ENCODE peak calls at places on chromosomes 3 and 15, in eight cellular contexts. One of them, this sample, is unnamed.

GRCh38 chr3:38583688-38584087 is 65.8 kb downstream of the SCN5A start:
- DNase-seq in fibroblast of the aortic adventitia: no peak
- DNase-seq in fibroblast of pulmonary artery: no peak
- DNase-seq in astrocyte of the spinal cord: no peak
- DNase-seq in GM23248: no peak
- DNase-seq in CD8-positive, alpha-beta T cell: peak
- DNase-seq in mesendoderm: no peak
- DNase-seq in epithelial cell of esophagus: no peak
- DNase-seq in this sample: no peak

GRCh38 chr3:137946341-137946973 is 63.5 kb upstream of the CLDN18 start:
- DNase-seq in GM23248: peak
- DNase-seq in astrocyte of the spinal cord: peak
- DNase-seq in fibroblast of the aortic adventitia: peak
- DNase-seq in mesendoderm: peak
- DNase-seq in CD8-positive, alpha-beta T cell: peak
- DNase-seq in fibroblast of pulmonary artery: peak
- DNase-seq in epithelial cell of esophagus: peak
- DNase-seq in this sample: peak

GRCh38 chr3:132167870-132168269 is 133.1 kb upstream of the CPNE4 start:
- DNase-seq in CD8-positive, alpha-beta T cell: no peak
- DNase-seq in astrocyte of the spinal cord: no peak
- DNase-seq in epithelial cell of esophagus: no peak
- DNase-seq in fibroblast of pulmonary artery: no peak
- DNase-seq in GM23248: no peak
- DNase-seq in mesendoderm: no peak
- DNase-seq in fibroblast of the aortic adventitia: no peak
- DNase-seq in this sample: no peak

GRCh38 chr3:32166654-32167053 is 60.2 kb downstream of the GPD1L start:
- DNase-seq in fibroblast of pulmonary artery: no peak
- DNase-seq in fibroblast of the aortic adventitia: no peak
- DNase-seq in GM23248: no peak
- DNase-seq in mesendoderm: no peak
- DNase-seq in epithelial cell of esophagus: no peak
- DNase-seq in astrocyte of the spinal cord: no peak
- DNase-seq in CD8-positive, alpha-beta T cell: peak
- DNase-seq in this sample: no peak

GRCh38 chr3:47874438-47874837 is 71.5 kb downstream of the DHX30 start:
- DNase-seq in mesendoderm: no peak
- DNase-seq in CD8-positive, alpha-beta T cell: no peak
- DNase-seq in fibroblast of pulmonary artery: no peak
- DNase-seq in epithelial cell of esophagus: no peak
- DNase-seq in astrocyte of the spinal cord: no peak
- DNase-seq in fibroblast of the aortic adventitia: no peak
- DNase-seq in GM23248: no peak
- DNase-seq in this sample: no peak

GRCh38 chr3:133159498-133160475 is 121.6 kb downstream of the TMEM108 start:
- DNase-seq in GM23248: no peak
- DNase-seq in fibroblast of the aortic adventitia: no peak
- DNase-seq in epithelial cell of esophagus: no peak
- DNase-seq in fibroblast of pulmonary artery: no peak
- DNase-seq in astrocyte of the spinal cord: no peak
- DNase-seq in mesendoderm: no peak
- DNase-seq in CD8-positive, alpha-beta T cell: no peak
- DNase-seq in this sample: no peak

GRCh38 chr15:83285979-83286553 is 1.6 kb upstream of the BNC1 start:
- DNase-seq in astrocyte of the spinal cord: peak
- DNase-seq in epithelial cell of esophagus: peak
- DNase-seq in fibroblast of the aortic adventitia: peak
- DNase-seq in mesendoderm: peak
- DNase-seq in CD8-positive, alpha-beta T cell: no peak
- DNase-seq in GM23248: peak
- DNase-seq in fibroblast of pulmonary artery: peak
- DNase-seq in this sample: no peak

GRCh38 chr3:121662742-121663141 is 2.0 kb upstream of the HCLS1 start:
- DNase-seq in mesendoderm: no peak
- DNase-seq in fibroblast of pulmonary artery: no peak
- DNase-seq in CD8-positive, alpha-beta T cell: no peak
- DNase-seq in GM23248: no peak
- DNase-seq in epithelial cell of esophagus: no peak
- DNase-seq in fibroblast of the aortic adventitia: no peak
- DNase-seq in astrocyte of the spinal cord: no peak
- DNase-seq in this sample: no peak

GRCh38 chr3:32340039-32340438 is 51.6 kb upstream of the CMTM7 start:
- DNase-seq in epithelial cell of esophagus: peak
- DNase-seq in mesendoderm: peak
- DNase-seq in astrocyte of the spinal cord: peak
- DNase-seq in GM23248: peak
- DNase-seq in fibroblast of pulmonary artery: peak
- DNase-seq in CD8-positive, alpha-beta T cell: peak
- DNase-seq in fibroblast of the aortic adventitia: peak
- DNase-seq in this sample: peak

GRCh38 chr3:54134155-54134554 is 11.8 kb downstream of the CACNA2D3 start:
- DNase-seq in CD8-positive, alpha-beta T cell: no peak
- DNase-seq in fibroblast of the aortic adventitia: no peak
- DNase-seq in fibroblast of pulmonary artery: no peak
- DNase-seq in astrocyte of the spinal cord: no peak
- DNase-seq in GM23248: no peak
- DNase-seq in mesendoderm: no peak
- DNase-seq in epithelial cell of esophagus: no peak
- DNase-seq in this sample: no peak

GRCh38 chr3:30273304-30274072 is 332.9 kb upstream of the TGFBR2 start:
- DNase-seq in fibroblast of pulmonary artery: no peak
- DNase-seq in mesendoderm: no peak
- DNase-seq in epithelial cell of esophagus: no peak
- DNase-seq in CD8-positive, alpha-beta T cell: no peak
- DNase-seq in GM23248: peak
- DNase-seq in astrocyte of the spinal cord: peak
- DNase-seq in fibroblast of the aortic adventitia: no peak
- DNase-seq in this sample: peak

GRCh38 chr3:108089544-108089943 is 1.3 kb downstream of the CD47 start:
- DNase-seq in astrocyte of the spinal cord: no peak
- DNase-seq in fibroblast of the aortic adventitia: peak
- DNase-seq in CD8-positive, alpha-beta T cell: no peak
- DNase-seq in epithelial cell of esophagus: no peak
- DNase-seq in fibroblast of pulmonary artery: no peak
- DNase-seq in mesendoderm: peak
- DNase-seq in GM23248: peak
- DNase-seq in this sample: no peak
- H3K4me3 ChIP-seq in astrocyte of the spinal cord: peak
- H3K4me3 ChIP-seq in fibroblast of the aortic adventitia: peak
- H3K4me3 ChIP-seq in CD8-positive, alpha-beta T cell: peak
- H3K4me3 ChIP-seq in epithelial cell of esophagus: peak
- H3K4me3 ChIP-seq in fibroblast of pulmonary artery: peak
- H3K4me3 ChIP-seq in mesendoderm: no peak
- H3K4me3 ChIP-seq in GM23248: peak
- H3K4me3 ChIP-seq in this sample: peak

GRCh38 chr15:32722126-32722525 is 4.3 kb downstream of the GREM1 start:
- DNase-seq in GM23248: peak
- DNase-seq in astrocyte of the spinal cord: no peak
- DNase-seq in epithelial cell of esophagus: no peak
- DNase-seq in CD8-positive, alpha-beta T cell: no peak
- DNase-seq in fibroblast of pulmonary artery: no peak
- DNase-seq in mesendoderm: no peak
- DNase-seq in fibroblast of the aortic adventitia: no peak
- DNase-seq in this sample: no peak
- H3K4me3 ChIP-seq in GM23248: peak
- H3K4me3 ChIP-seq in astrocyte of the spinal cord: no peak
- H3K4me3 ChIP-seq in epithelial cell of esophagus: no peak
- H3K4me3 ChIP-seq in CD8-positive, alpha-beta T cell: no peak
- H3K4me3 ChIP-seq in fibroblast of pulmonary artery: no peak
- H3K4me3 ChIP-seq in mesendoderm: no peak
- H3K4me3 ChIP-seq in fibroblast of the aortic adventitia: peak
- H3K4me3 ChIP-seq in this sample: no peak

GRCh38 chr3:59052803-59053411 is 3.1 kb upstream of the CFAP20DC start:
- DNase-seq in fibroblast of the aortic adventitia: peak
- DNase-seq in CD8-positive, alpha-beta T cell: no peak
- DNase-seq in astrocyte of the spinal cord: peak
- DNase-seq in fibroblast of pulmonary artery: peak
- DNase-seq in GM23248: peak
- DNase-seq in mesendoderm: peak
- DNase-seq in epithelial cell of esophagus: peak
- DNase-seq in this sample: peak

GRCh38 chr3:59046839-59047238 is 3.0 kb downstream of the CFAP20DC start:
- DNase-seq in GM23248: no peak
- DNase-seq in astrocyte of the spinal cord: no peak
- DNase-seq in fibroblast of pulmonary artery: no peak
- DNase-seq in mesendoderm: no peak
- DNase-seq in epithelial cell of esophagus: peak
- DNase-seq in fibroblast of the aortic adventitia: no peak
- DNase-seq in CD8-positive, alpha-beta T cell: no peak
- DNase-seq in this sample: no peak

DNA sequence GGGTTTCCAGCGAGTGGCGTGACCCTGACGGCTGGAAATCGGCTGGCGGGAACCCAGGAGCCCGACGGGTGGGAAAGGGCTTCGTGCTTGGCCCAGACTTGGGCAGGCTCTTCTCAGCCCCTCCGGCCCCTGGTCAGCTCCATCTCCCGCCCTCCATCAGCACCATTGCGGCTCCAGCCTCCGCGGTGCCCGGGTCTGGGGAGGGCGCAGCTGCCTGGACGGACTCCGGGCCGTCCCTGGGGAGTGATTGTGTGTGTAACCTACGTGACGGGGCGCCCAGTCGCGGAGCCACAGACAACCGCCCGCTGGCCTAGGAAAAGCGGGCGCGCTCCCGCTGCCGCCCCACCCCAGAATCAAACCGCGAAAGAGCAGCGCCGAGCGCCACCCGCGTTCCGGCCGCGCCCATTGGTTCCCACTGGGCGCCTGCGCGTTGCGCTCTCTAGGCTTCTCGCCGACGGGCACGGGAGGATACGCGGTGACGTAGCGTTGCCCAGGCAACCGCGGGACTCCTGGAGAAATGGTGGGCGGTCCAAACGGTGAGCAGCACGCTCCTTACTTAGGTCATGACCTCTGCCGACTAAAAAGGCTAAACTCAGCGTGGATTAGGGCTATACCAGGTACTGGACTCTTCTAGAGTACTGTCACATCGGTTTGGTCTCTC is at the start of gene CFAP20DC:
- DNase-seq in astrocyte of the spinal cord: peak
- DNase-seq in fibroblast of pulmonary artery: peak
- DNase-seq in mesendoderm: peak
- DNase-seq in GM23248: peak
- DNase-seq in CD8-positive, alpha-beta T cell: peak
- DNase-seq in epithelial cell of esophagus: peak
- DNase-seq in fibroblast of the aortic adventitia: peak
- DNase-seq in this sample: peak
- H3K4me3 ChIP-seq in astrocyte of the spinal cord: peak
- H3K4me3 ChIP-seq in fibroblast of pulmonary artery: peak
- H3K4me3 ChIP-seq in mesendoderm: peak
- H3K4me3 ChIP-seq in GM23248: peak
- H3K4me3 ChIP-seq in CD8-positive, alpha-beta T cell: peak
- H3K4me3 ChIP-seq in epithelial cell of esophagus: peak
- H3K4me3 ChIP-seq in fibroblast of the aortic adventitia: peak
- H3K4me3 ChIP-seq in this sample: peak

DNA sequence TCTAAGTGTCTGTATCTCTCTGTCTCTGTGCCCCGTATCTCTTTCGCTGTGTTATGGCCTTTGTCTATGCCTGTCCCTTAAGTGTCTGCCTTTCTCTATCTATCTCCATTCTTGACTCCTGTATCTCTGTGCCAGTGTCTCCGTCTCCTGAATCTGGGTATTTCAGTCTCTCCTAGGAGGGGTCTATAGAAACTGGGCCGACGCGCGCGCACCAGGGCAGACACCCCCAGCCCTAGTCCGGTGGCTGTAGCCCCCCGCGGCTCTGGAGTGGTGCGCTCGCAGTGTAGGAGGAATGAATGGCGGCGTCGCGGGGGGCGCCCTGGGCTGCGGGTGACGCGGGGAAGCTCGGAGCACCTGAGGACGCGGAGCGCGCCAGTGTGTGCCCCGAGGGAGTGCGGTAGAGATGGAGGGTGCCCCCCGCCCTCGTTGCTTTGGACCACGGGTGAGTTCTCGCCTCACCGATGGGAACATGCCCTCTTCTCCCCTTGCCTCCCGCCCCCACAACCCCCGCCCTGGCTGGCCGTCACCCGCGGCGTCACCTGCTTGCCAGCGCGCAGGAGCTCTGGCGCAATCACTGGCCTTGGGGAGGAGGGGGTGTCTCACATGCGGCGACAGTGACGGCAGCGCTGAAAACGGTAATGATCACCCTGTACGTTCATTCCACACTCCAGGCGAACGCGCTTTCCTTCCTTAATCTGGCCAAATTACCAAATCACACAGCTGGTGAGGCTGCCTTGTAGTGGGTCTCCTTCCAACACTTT is 993 bp upstream of the CAMK2N2 start:
- DNase-seq in fibroblast of pulmonary artery: peak
- DNase-seq in epithelial cell of esophagus: peak
- DNase-seq in GM23248: peak
- DNase-seq in astrocyte of the spinal cord: no peak
- DNase-seq in CD8-positive, alpha-beta T cell: no peak
- DNase-seq in fibroblast of the aortic adventitia: no peak
- DNase-seq in mesendoderm: peak
- DNase-seq in this sample: no peak
- H3K4me3 ChIP-seq in fibroblast of pulmonary artery: peak
- H3K4me3 ChIP-seq in epithelial cell of esophagus: peak
- H3K4me3 ChIP-seq in GM23248: peak
- H3K4me3 ChIP-seq in astrocyte of the spinal cord: peak
- H3K4me3 ChIP-seq in CD8-positive, alpha-beta T cell: peak
- H3K4me3 ChIP-seq in fibroblast of the aortic adventitia: peak
- H3K4me3 ChIP-seq in mesendoderm: no peak
- H3K4me3 ChIP-seq in this sample: peak

GRCh38 chr15:74175271-74176191 is 2.0 kb downstream of the ISLR start:
- DNase-seq in CD8-positive, alpha-beta T cell: no peak
- DNase-seq in astrocyte of the spinal cord: no peak
- DNase-seq in fibroblast of the aortic adventitia: no peak
- DNase-seq in fibroblast of pulmonary artery: no peak
- DNase-seq in mesendoderm: no peak
- DNase-seq in epithelial cell of esophagus: no peak
- DNase-seq in GM23248: no peak
- DNase-seq in this sample: no peak
- H3K4me3 ChIP-seq in CD8-positive, alpha-beta T cell: no peak
- H3K4me3 ChIP-seq in astrocyte of the spinal cord: peak
- H3K4me3 ChIP-seq in fibroblast of the aortic adventitia: peak
- H3K4me3 ChIP-seq in fibroblast of pulmonary artery: no peak
- H3K4me3 ChIP-seq in mesendoderm: no peak
- H3K4me3 ChIP-seq in epithelial cell of esophagus: no peak
- H3K4me3 ChIP-seq in GM23248: no peak
- H3K4me3 ChIP-seq in this sample: no peak

This sample was measured in astrocyte of the cerebellum.